ENCODE peak calls at places on chromosomes 13 and 19, in nine cellular contexts. N is NCI-H2081; M is tibial artery; K is RWPE1; D is RPMI7951; J is activated CD4-positive, alpha-beta T cell treated with anti-CD3 and anti-CD28 coated beads, Interleukin-2, amount 50 U/mL, for 24 hours; P is left colon; L is anterior cingulate cortex; O is PC-9. G is an unnamed sample.

GRCh38 chr19:51777570-51778460 is 16.8 kb downstream of the FPR2 start:
- DNase-seq in L (peak), J (peak), N (peak), P (peak), O (peak), D (peak), K (peak), M (peak), G (peak)

GRCh38 chr13:107251321-107251720 is 683.4 kb upstream of the ARGLU1 start:
- DNase-seq in M (no peak), J (no peak), N (no peak), D (no peak), K (no peak), L (no peak), O (no peak), P (no peak), G (no peak)

GRCh38 chr19:8209111-8209964 is at the start of gene CERS4:
- DNase-seq in P (peak), O (peak), M (peak), K (peak), L (peak), J (peak), N (peak), D (no peak), G (peak)

GRCh38 chr13:95500136-95500718 is 52.3 kb upstream of the CLDN10 start:
- DNase-seq in P (no peak), M (no peak), J (no peak), O (peak), L (no peak), N (no peak), K (no peak), D (no peak), G (no peak)

GRCh38 chr19:53882391-53883050 is 524 bp downstream of the PRKCG start:
- DNase-seq in D (no peak), P (no peak), M (no peak), N (no peak), J (no peak), L (no peak), K (no peak), O (no peak), G (no peak)

GRCh38 chr13:94182185-94182761 is 297.2 kb downstream of the DCT start:
- DNase-seq in K (no peak), M (no peak), D (no peak), J (no peak), P (no peak), N (no peak), O (no peak), L (no peak), G (no peak)

GRCh38 chr19:11384778-11385129 is 640 bp upstream of the EPOR start:
- DNase-seq in O (no peak), J (no peak), M (no peak), D (no peak), P (no peak), N (no peak), L (no peak), K (no peak), G (no peak)

GRCh38 chr13:100301418-100301817 is 212.5 kb downstream of the PCCA start:
- DNase-seq in L (no peak), M (no peak), N (peak), O (no peak), P (no peak), K (no peak), D (no peak), J (no peak), G (no peak)

GRCh38 chr13:33078268-33078667 is 62.0 kb downstream of the KL start:
- DNase-seq in D (no peak), J (no peak), O (no peak), K (no peak), N (no peak), L (no peak), M (no peak), P (no peak), G (no peak)

GRCh38 chr19:34402074-34402600 is 2.1 kb upstream of the PDCD2L start:
- DNase-seq in J (no peak), P (peak), K (no peak), M (no peak), L (no peak), O (no peak), N (no peak), D (no peak), G (no peak)

GRCh38 chr13:43258771-43259170 is 235.4 kb downstream of the DNAJC15 start:
- DNase-seq in L (no peak), D (no peak), P (no peak), N (no peak), K (peak), M (no peak), O (peak), J (no peak), G (no peak)

GRCh38 chr13:33512880-33513554 is 227.5 kb upstream of the STARD13 start:
- DNase-seq in L (no peak), O (no peak), K (no peak), P (no peak), D (no peak), N (no peak), M (no peak), J (no peak), G (no peak)

GRCh38 chr19:48777720-48778119 is 22.4 kb downstream of the FGF21 start:
- DNase-seq in J (no peak), N (no peak), L (no peak), M (no peak), K (no peak), O (no peak), D (no peak), P (no peak), G (no peak)

GRCh38 chr19:49680473-49681351 is 3.6 kb downstream of the PRMT1 start:
- DNase-seq in O (peak), D (peak), M (peak), P (peak), J (peak), L (peak), K (peak), N (peak), G (peak)

GRCh38 chr13:83378901-83379300 is 503.4 kb downstream of the SLITRK1 start:
- DNase-seq in K (no peak), O (no peak), N (no peak), P (no peak), L (no peak), J (no peak), D (no peak), M (no peak), G (no peak)

GRCh38 chr13:52127783-52128702 is 830 bp downstream of the NEK5 start:
- DNase-seq in O (peak), J (peak), K (peak), L (peak), N (peak), P (peak), D (peak), M (peak), G (peak)

GRCh38 chr19:33134571-33135041 is 2.7 kb downstream of the WDR88 start:
- DNase-seq in O (no peak), L (no peak), K (no peak), N (no peak), D (no peak), M (no peak), P (no peak), J (peak), G (peak)

GRCh38 chr19:18590273-18591272 is 2.0 kb downstream of the REX1BD start:
- DNase-seq in D (no peak), O (no peak), J (no peak), N (no peak), M (peak), P (peak), K (peak), L (peak), G (no peak)

GRCh38 chr19:19062454-19063182 is 1.2 kb upstream of the SLC25A42 start:
- DNase-seq in N (no peak), O (peak), L (peak), M (no peak), K (peak), P (no peak), J (no peak), D (peak), G (no peak)

GRCh38 chr13:46403851-46404731 is 17.0 kb upstream of the RUBCNL start:
- DNase-seq in M (no peak), L (no peak), P (no peak), N (no peak), J (no peak), O (no peak), K (no peak), D (no peak), G (no peak)

GRCh38 chr19:8640402-8641004 is 10.1 kb downstream of the NFILZ start:
- DNase-seq in J (no peak), K (no peak), D (no peak), M (peak), O (no peak), N (no peak), L (no peak), P (peak), G (no peak)

GRCh38 chr19:35860436-35860817 is 3.7 kb downstream of the KIRREL2 start:
- DNase-seq in L (no peak), N (no peak), J (no peak), K (no peak), M (no peak), D (no peak), P (no peak), O (no peak), G (no peak)

GRCh38 chr13:78736142-78736541 is 77.2 kb upstream of the OBI1 start:
- DNase-seq in L (no peak), N (no peak), P (no peak), M (no peak), O (no peak), J (no peak), K (peak), D (no peak), G (no peak)

GRCh38 chr13:79593121-79593520 is 112.2 kb downstream of the NDFIP2 start:
- DNase-seq in L (no peak), N (no peak), P (no peak), O (no peak), K (no peak), M (no peak), J (no peak), D (no peak), G (no peak)

GRCh38 chr13:42320375-42320787 is 48.4 kb downstream of the AKAP11 start:
- DNase-seq in K (no peak), D (no peak), P (no peak), L (no peak), M (no peak), O (no peak), N (no peak), J (no peak), G (no peak)

GRCh38 chr19:22517496-22518411 is 95.6 kb upstream of the ZNF98 start:
- DNase-seq in P (no peak), O (no peak), M (no peak), L (no peak), K (no peak), J (no peak), N (no peak), D (no peak), G (no peak)

G was measured in activated CD4-positive, alpha-beta memory T cell treated with anti-CD3 and anti-CD28 coated beads, Interleukin-2, amount 10 ng/mL, durations not matched to agents 7 days and 5 days.